ENCODE peak calls at places on chromosome 13, in six cellular contexts. One of them, this sample, is unnamed.

GRCh38 chr13:87084192-87084591 is 587.0 kb upstream of the SLITRK5 start:
- DNase-seq in NCI-H226: no peak
- DNase-seq in left lung: no peak
- DNase-seq in mucosa of descending colon: no peak
- DNase-seq in hepatic stellate cell: no peak
- DNase-seq in neural crest cell: no peak
- DNase-seq in this sample: no peak

GRCh38 chr13:49220856-49221614 is 897 bp downstream of the MLNR start:
- DNase-seq in NCI-H226: no peak
- DNase-seq in left lung: no peak
- DNase-seq in mucosa of descending colon: no peak
- DNase-seq in hepatic stellate cell: no peak
- DNase-seq in neural crest cell: no peak
- DNase-seq in this sample: no peak

GRCh38 chr13:29721766-29722165 is 126.3 kb upstream of the SLC7A1 start:
- DNase-seq in NCI-H226: no peak
- DNase-seq in left lung: no peak
- DNase-seq in mucosa of descending colon: no peak
- DNase-seq in hepatic stellate cell: no peak
- DNase-seq in neural crest cell: no peak
- DNase-seq in this sample: no peak

GRCh38 chr13:51549050-51549449 is 35.2 kb upstream of the WDFY2 start:
- DNase-seq in NCI-H226: no peak
- DNase-seq in left lung: peak
- DNase-seq in mucosa of descending colon: no peak
- DNase-seq in hepatic stellate cell: no peak
- DNase-seq in neural crest cell: no peak
- DNase-seq in this sample: no peak

GRCh38 chr13:52738719-52739467 is 727 bp downstream of the CNMD start:
- DNase-seq in NCI-H226: no peak
- DNase-seq in left lung: no peak
- DNase-seq in mucosa of descending colon: no peak
- DNase-seq in hepatic stellate cell: no peak
- DNase-seq in neural crest cell: peak
- DNase-seq in this sample: no peak

GRCh38 chr13:35599385-35599784 is 122.9 kb upstream of the MAB21L1 start:
- DNase-seq in NCI-H226: no peak
- DNase-seq in left lung: no peak
- DNase-seq in mucosa of descending colon: no peak
- DNase-seq in hepatic stellate cell: no peak
- DNase-seq in neural crest cell: no peak
- DNase-seq in this sample: no peak

GRCh38 chr13:30241537-30241936 is 65.8 kb downstream of the KATNAL1 start:
- DNase-seq in NCI-H226: no peak
- DNase-seq in left lung: no peak
- DNase-seq in mucosa of descending colon: no peak
- DNase-seq in hepatic stellate cell: no peak
- DNase-seq in neural crest cell: no peak
- DNase-seq in this sample: no peak

GRCh38 chr13:29730253-29730652 is 120.2 kb downstream of the UBL3 start:
- DNase-seq in NCI-H226: no peak
- DNase-seq in left lung: no peak
- DNase-seq in mucosa of descending colon: no peak
- DNase-seq in hepatic stellate cell: no peak
- DNase-seq in neural crest cell: no peak
- DNase-seq in this sample: no peak

GRCh38 chr13:40017662-40018262 is 362.3 kb downstream of the COG6 start:
- DNase-seq in NCI-H226: no peak
- DNase-seq in left lung: no peak
- DNase-seq in mucosa of descending colon: no peak
- DNase-seq in hepatic stellate cell: no peak
- DNase-seq in neural crest cell: no peak
- DNase-seq in this sample: no peak

GRCh38 chr13:23969672-23970071 is 72.4 kb upstream of the C1QTNF9B start:
- DNase-seq in NCI-H226: peak
- DNase-seq in left lung: no peak
- DNase-seq in mucosa of descending colon: no peak
- DNase-seq in hepatic stellate cell: no peak
- DNase-seq in neural crest cell: no peak
- DNase-seq in this sample: no peak

This sample was measured in CD8-positive, alpha-beta memory T cell.